ENCODE peak calls at places on chromosomes 7 and 10, in eight cellular contexts. G is HEK293T; T is stimulated activated naive CD8-positive, alpha-beta T cell treated with anti-CD3 and anti-CD28 coated beads, Interleukin-15, amount 100 ng/mL, for 72 hours; B is astrocyte of the hippocampus; O is OCI-M1; E is germinal center; K is AG08395; Y is T-helper 17 cell. W is an unnamed sample.

GRCh38 chr10:119428789-119429188 is 113.7 kb downstream of the RGS10 start:
- DNase-seq in T (no peak), G (no peak), E (no peak), Y (no peak), O (no peak), K (no peak), B (peak), W (no peak)

GRCh38 chr10:79380918-79381775 is 33.9 kb downstream of the PPIF start:
- DNase-seq in G (peak), B (no peak), O (no peak), E (no peak), Y (no peak), T (peak), K (no peak), W (no peak)

GRCh38 chr10:75547391-75548298 is 116.2 kb downstream of the LRMDA start:
- DNase-seq in B (peak), T (no peak), Y (no peak), K (peak), O (peak), E (no peak), G (no peak), W (no peak)

GRCh38 chr10:110993024-110993693 is 73.8 kb downstream of the SHOC2 start:
- DNase-seq in B (peak), K (peak), G (no peak), O (peak), Y (no peak), E (no peak), T (peak), W (no peak)

GRCh38 chr10:37754538-37755323 is 102.7 kb downstream of the ZNF248 start:
- DNase-seq in K (no peak), T (no peak), O (peak), E (peak), G (peak), Y (no peak), B (no peak), W (no peak)

GRCh38 chr10:113060221-113061053 is 110.4 kb downstream of the TCF7L2 start:
- DNase-seq in G (no peak), T (no peak), O (peak), E (no peak), B (peak), K (no peak), Y (no peak), W (peak)

GRCh38 chr7:131327049-131327625 is 539 bp upstream of the MKLN1 start:
- DNase-seq in E (no peak), B (peak), G (peak), Y (no peak), K (peak), O (peak), T (no peak), W (peak)

GRCh38 chr7:108246227-108246837 is 116.2 kb upstream of the LAMB4 start:
- DNase-seq in B (peak), Y (no peak), G (no peak), E (no peak), T (peak), O (peak), K (peak), W (no peak)

GRCh38 chr7:99834382-99834781 is 6.6 kb downstream of the CYP3A43 start:
- DNase-seq in E (no peak), B (no peak), O (peak), G (no peak), K (no peak), T (no peak), Y (no peak), W (no peak)

GRCh38 chr10:82409671-82410070 is 534.7 kb downstream of the NRG3 start:
- DNase-seq in B (no peak), O (no peak), G (no peak), K (no peak), T (no peak), E (no peak), Y (no peak), W (no peak)

GRCh38 chr7:38584443-38585210 is 46.5 kb downstream of the AMPH start:
- DNase-seq in T (no peak), O (no peak), Y (no peak), E (no peak), K (peak), G (no peak), B (peak), W (no peak)

GRCh38 chr7:158277219-158278141 is 310.1 kb downstream of the PTPRN2 start:
- DNase-seq in B (no peak), G (no peak), O (no peak), K (no peak), T (no peak), Y (no peak), E (no peak), W (no peak)

GRCh38 chr10:98088186-98088971 is 46.1 kb upstream of the R3HCC1L start:
- DNase-seq in O (no peak), G (no peak), Y (no peak), K (no peak), T (no peak), B (peak), E (no peak), W (no peak)

GRCh38 chr10:67386260-67386659 is 309.7 kb downstream of the CTNNA3 start:
- DNase-seq in Y (no peak), B (no peak), O (no peak), E (no peak), T (no peak), G (no peak), K (no peak), W (no peak)

GRCh38 chr10:17412323-17412722 is 42.1 kb downstream of the ST8SIA6 start:
- DNase-seq in K (no peak), G (peak), Y (no peak), E (no peak), O (peak), B (no peak), T (no peak), W (no peak)

GRCh38 chr10:20299037-20299557 is 482.9 kb downstream of the PLXDC2 start:
- DNase-seq in B (peak), Y (no peak), T (no peak), G (no peak), E (no peak), O (no peak), K (no peak), W (no peak)

GRCh38 chr7:26460326-26460725 is 168.7 kb downstream of the SNX10 start:
- DNase-seq in G (no peak), T (no peak), K (no peak), E (no peak), Y (no peak), B (no peak), O (no peak), W (no peak)

GRCh38 chr7:158430308-158431034 is 157.2 kb downstream of the PTPRN2 start:
- DNase-seq in Y (no peak), K (no peak), B (no peak), O (no peak), G (no peak), T (no peak), E (no peak), W (no peak)

GRCh38 chr10:28036587-28036986 is 37.7 kb upstream of the ODAD2 start:
- DNase-seq in G (no peak), E (no peak), B (peak), K (no peak), T (no peak), O (no peak), Y (no peak), W (no peak)

GRCh38 chr10:113987156-113987555 is 56.5 kb upstream of the ADRB1 start:
- DNase-seq in K (no peak), B (no peak), Y (no peak), O (peak), T (no peak), E (no peak), G (no peak), W (no peak)

GRCh38 chr7:68587599-68587998 is 1010.7 kb upstream of the AUTS2 start:
- DNase-seq in O (no peak), E (no peak), K (no peak), Y (no peak), T (no peak), B (no peak), G (no peak), W (no peak)

GRCh38 chr7:139566075-139566474 is 42.6 kb downstream of the CLEC2L start:
- DNase-seq in G (no peak), Y (no peak), O (no peak), B (no peak), E (no peak), K (no peak), T (no peak), W (no peak)

GRCh38 chr10:2981361-2981801 is 86.0 kb upstream of the PFKP start:
- DNase-seq in E (no peak), Y (no peak), O (no peak), B (peak), T (no peak), K (no peak), G (no peak), W (no peak)

GRCh38 chr7:35988818-35989217 is 164.2 kb upstream of the EEPD1 start:
- DNase-seq in E (no peak), Y (no peak), K (no peak), T (no peak), G (no peak), B (no peak), O (no peak), W (peak)

GRCh38 chr10:30158325-30158960 is 99.1 kb upstream of the JCAD start:
- DNase-seq in O (peak), Y (no peak), E (no peak), K (no peak), B (no peak), T (no peak), G (no peak), W (no peak)

GRCh38 chr7:151039850-151040548 is 8.3 kb upstream of the ASIC3 start:
- DNase-seq in O (no peak), B (no peak), E (no peak), G (no peak), K (no peak), Y (no peak), T (no peak), W (no peak)

GRCh38 chr10:123136221-123136805 is 543 bp downstream of the HMX3 start:
- DNase-seq in Y (no peak), T (peak), K (no peak), O (peak), G (no peak), B (no peak), E (no peak), W (no peak)

GRCh38 chr7:130071701-130072622 is 1.6 kb downstream of the KLHDC10 start:
- DNase-seq in T (peak), G (peak), O (peak), B (peak), E (peak), Y (peak), K (peak), W (peak)

GRCh38 chr7:102061981-102062390 is 224.7 kb upstream of the SH2B2 start:
- DNase-seq in G (no peak), T (no peak), K (no peak), O (peak), Y (no peak), E (peak), B (peak), W (peak)

GRCh38 chr7:144546795-144547194 is 143.3 kb upstream of the NOBOX start:
- DNase-seq in K (no peak), B (no peak), T (no peak), G (no peak), E (no peak), Y (no peak), O (no peak), W (no peak)

GRCh38 chr10:11208908-11209809 is 191.5 kb downstream of the CELF2 start:
- DNase-seq in T (peak), B (no peak), K (no peak), O (no peak), E (no peak), Y (no peak), G (no peak), W (no peak)

GRCh38 chr10:43196981-43197833 is 59.0 kb downstream of the CSGALNACT2 start:
- DNase-seq in E (no peak), G (no peak), O (no peak), T (no peak), K (no peak), B (no peak), Y (no peak), W (peak)